ENCODE peak calls at places on chromosomes 3 and 15, in five cellular contexts. One of them, this sample, is unnamed.

GRCh38 chr3:182385356-182385755 is 407.9 kb upstream of the ATP11B start:
- DNase-seq in A549: no peak
- DNase-seq in AG10803: no peak
- DNase-seq in mesothelial cell of epicardium: no peak
- DNase-seq in endothelial cell of umbilical vein: no peak
- DNase-seq in this sample: no peak

GRCh38 chr15:58522865-58523264 is 91.1 kb downstream of the LIPC start:
- DNase-seq in A549: no peak
- DNase-seq in AG10803: no peak
- DNase-seq in mesothelial cell of epicardium: no peak
- DNase-seq in endothelial cell of umbilical vein: no peak
- DNase-seq in this sample: no peak

GRCh38 chr3:49609314-49609713 is 55.0 kb downstream of the BSN start:
- DNase-seq in A549: no peak
- DNase-seq in AG10803: no peak
- DNase-seq in mesothelial cell of epicardium: peak
- DNase-seq in endothelial cell of umbilical vein: no peak
- DNase-seq in this sample: no peak

GRCh38 chr3:8635625-8636024 is 9.0 kb downstream of the SSUH2 start:
- DNase-seq in A549: no peak
- DNase-seq in AG10803: no peak
- DNase-seq in mesothelial cell of epicardium: no peak
- DNase-seq in endothelial cell of umbilical vein: no peak
- DNase-seq in this sample: no peak

GRCh38 chr3:119652306-119653033 is 7.9 kb downstream of the POPDC2 start:
- DNase-seq in A549: no peak
- DNase-seq in AG10803: no peak
- DNase-seq in mesothelial cell of epicardium: no peak
- DNase-seq in endothelial cell of umbilical vein: no peak
- DNase-seq in this sample: no peak

GRCh38 chr3:52518723-52519444 is 14.8 kb downstream of the NT5DC2 start:
- DNase-seq in A549: no peak
- DNase-seq in AG10803: no peak
- DNase-seq in mesothelial cell of epicardium: no peak
- DNase-seq in endothelial cell of umbilical vein: no peak
- DNase-seq in this sample: no peak

GRCh38 chr15:28113426-28114113 is 14.5 kb upstream of the OCA2 start:
- DNase-seq in A549: no peak
- DNase-seq in AG10803: no peak
- DNase-seq in mesothelial cell of epicardium: no peak
- DNase-seq in endothelial cell of umbilical vein: no peak
- DNase-seq in this sample: no peak

GRCh38 chr15:31339558-31339895 is 12.9 kb downstream of the KLF13 start:
- DNase-seq in A549: no peak
- DNase-seq in AG10803: no peak
- DNase-seq in mesothelial cell of epicardium: no peak
- DNase-seq in endothelial cell of umbilical vein: no peak
- DNase-seq in this sample: no peak

GRCh38 chr3:119352863-119353527 is 58.8 kb downstream of the ARHGAP31 start:
- DNase-seq in A549: no peak
- DNase-seq in AG10803: peak
- DNase-seq in mesothelial cell of epicardium: no peak
- DNase-seq in endothelial cell of umbilical vein: peak
- DNase-seq in this sample: no peak

GRCh38 chr15:71278989-71279756 is 163.9 kb downstream of the THSD4 start:
- DNase-seq in A549: peak
- DNase-seq in AG10803: peak
- DNase-seq in mesothelial cell of epicardium: peak
- DNase-seq in endothelial cell of umbilical vein: peak
- DNase-seq in this sample: no peak

GRCh38 chr3:116288480-116288879 is 156.8 kb downstream of the LSAMP start:
- DNase-seq in A549: no peak
- DNase-seq in AG10803: peak
- DNase-seq in mesothelial cell of epicardium: no peak
- DNase-seq in endothelial cell of umbilical vein: no peak
- DNase-seq in this sample: no peak

GRCh38 chr15:40928351-40928974 is 677 bp upstream of the DLL4 start:
- DNase-seq in A549: no peak
- DNase-seq in AG10803: no peak
- DNase-seq in mesothelial cell of epicardium: no peak
- DNase-seq in endothelial cell of umbilical vein: no peak
- DNase-seq in this sample: no peak

GRCh38 chr3:160725326-160725725 is 30.7 kb upstream of the PPM1L start:
- DNase-seq in A549: no peak
- DNase-seq in AG10803: no peak
- DNase-seq in mesothelial cell of epicardium: no peak
- DNase-seq in endothelial cell of umbilical vein: no peak
- DNase-seq in this sample: no peak

GRCh38 chr3:160719710-160720109 is 36.3 kb upstream of the PPM1L start:
- DNase-seq in A549: no peak
- DNase-seq in AG10803: no peak
- DNase-seq in mesothelial cell of epicardium: no peak
- DNase-seq in endothelial cell of umbilical vein: no peak
- DNase-seq in this sample: no peak

GRCh38 chr3:160722331-160722730 is 33.7 kb upstream of the PPM1L start:
- DNase-seq in A549: no peak
- DNase-seq in AG10803: no peak
- DNase-seq in mesothelial cell of epicardium: no peak
- DNase-seq in endothelial cell of umbilical vein: no peak
- DNase-seq in this sample: no peak

GRCh38 chr3:160720123-160720746 is 35.8 kb upstream of the PPM1L start:
- DNase-seq in A549: no peak
- DNase-seq in AG10803: no peak
- DNase-seq in mesothelial cell of epicardium: no peak
- DNase-seq in endothelial cell of umbilical vein: no peak
- DNase-seq in this sample: no peak
- TF ChIP-seq CTCF in A549: no peak
- TF ChIP-seq CTCF in AG10803: no peak
- TF ChIP-seq CTCF in mesothelial cell of epicardium: no peak
- TF ChIP-seq CTCF in endothelial cell of umbilical vein: peak
- TF ChIP-seq CTCF in this sample: no peak

GRCh38 chr3:150227839-150228238 is 180.3 kb upstream of the TSC22D2 start:
- DNase-seq in A549: peak
- DNase-seq in AG10803: peak
- DNase-seq in mesothelial cell of epicardium: peak
- DNase-seq in endothelial cell of umbilical vein: peak
- DNase-seq in this sample: no peak
- TF ChIP-seq CTCF in A549: peak
- TF ChIP-seq CTCF in AG10803: peak
- TF ChIP-seq CTCF in mesothelial cell of epicardium: peak
- TF ChIP-seq CTCF in endothelial cell of umbilical vein: peak
- TF ChIP-seq CTCF in this sample: no peak

GRCh38 chr3:55899887-55900286 is 412.8 kb upstream of the WNT5A start:
- DNase-seq in A549: peak
- DNase-seq in AG10803: no peak
- DNase-seq in mesothelial cell of epicardium: no peak
- DNase-seq in endothelial cell of umbilical vein: no peak
- DNase-seq in this sample: no peak
- TF ChIP-seq CTCF in A549: peak
- TF ChIP-seq CTCF in AG10803: peak
- TF ChIP-seq CTCF in mesothelial cell of epicardium: no peak
- TF ChIP-seq CTCF in endothelial cell of umbilical vein: no peak
- TF ChIP-seq CTCF in this sample: no peak

DNA sequence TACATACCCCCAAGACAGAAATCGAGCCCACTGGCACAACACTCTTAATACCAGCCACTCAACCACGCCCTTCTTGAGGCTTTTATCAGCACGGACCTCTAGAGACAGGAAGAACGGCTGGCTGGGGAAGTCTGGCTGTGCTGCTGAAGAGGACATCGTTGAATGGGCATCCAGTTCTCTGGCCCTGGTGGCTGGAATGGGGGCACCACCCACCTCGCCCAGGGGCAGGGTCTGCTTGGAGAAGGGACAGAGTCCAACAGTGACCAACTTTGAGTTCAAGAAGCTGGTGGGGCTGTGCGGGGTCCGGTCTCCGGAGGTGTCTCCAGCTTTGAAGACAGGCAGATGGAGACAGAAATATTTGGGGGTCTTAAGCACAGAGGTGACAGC is 77.5 kb downstream of the ATP10A start:
- DNase-seq in A549: no peak
- DNase-seq in AG10803: no peak
- DNase-seq in mesothelial cell of epicardium: no peak
- DNase-seq in endothelial cell of umbilical vein: no peak
- DNase-seq in this sample: no peak
- TF ChIP-seq CTCF in A549: no peak
- TF ChIP-seq CTCF in AG10803: peak
- TF ChIP-seq CTCF in mesothelial cell of epicardium: no peak
- TF ChIP-seq CTCF in endothelial cell of umbilical vein: no peak
- TF ChIP-seq CTCF in this sample: no peak

GRCh38 chr3:157532529-157533297 is 29.5 kb upstream of the VEPH1 start:
- DNase-seq in A549: peak
- DNase-seq in AG10803: peak
- DNase-seq in mesothelial cell of epicardium: no peak
- DNase-seq in endothelial cell of umbilical vein: peak
- DNase-seq in this sample: no peak

GRCh38 chr3:157531771-157532170 is 28.6 kb upstream of the VEPH1 start:
- DNase-seq in A549: no peak
- DNase-seq in AG10803: no peak
- DNase-seq in mesothelial cell of epicardium: no peak
- DNase-seq in endothelial cell of umbilical vein: peak
- DNase-seq in this sample: no peak

GRCh38 chr3:157535667-157536066 is 32.5 kb upstream of the VEPH1 start:
- DNase-seq in A549: no peak
- DNase-seq in AG10803: no peak
- DNase-seq in mesothelial cell of epicardium: no peak
- DNase-seq in endothelial cell of umbilical vein: no peak
- DNase-seq in this sample: no peak

GRCh38 chr3:157533298-157533870 is 30.2 kb upstream of the VEPH1 start:
- DNase-seq in A549: no peak
- DNase-seq in AG10803: peak
- DNase-seq in mesothelial cell of epicardium: no peak
- DNase-seq in endothelial cell of umbilical vein: peak
- DNase-seq in this sample: no peak

DNA sequence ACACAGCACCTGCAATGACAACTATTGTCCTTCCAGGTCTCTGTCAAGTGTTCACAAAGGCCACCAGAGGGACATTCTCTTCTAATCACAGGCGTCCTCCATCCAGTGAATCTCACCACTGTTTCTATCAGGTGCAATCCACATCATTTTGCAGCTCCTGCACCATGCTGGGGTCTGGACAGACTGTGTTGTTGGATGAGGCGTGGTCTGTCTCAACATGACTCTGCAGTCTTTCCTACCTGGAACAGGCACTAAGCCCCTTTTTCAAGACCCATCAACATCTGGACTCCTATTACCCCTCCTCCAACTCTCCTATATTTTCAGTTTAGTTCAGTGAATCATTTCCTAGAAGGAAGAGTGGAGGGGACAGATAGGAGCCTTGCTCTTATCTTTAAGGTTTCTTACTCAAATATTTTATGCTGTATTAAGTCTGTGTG is 31.5 kb upstream of the VEPH1 start:
- DNase-seq in A549: no peak
- DNase-seq in AG10803: no peak
- DNase-seq in mesothelial cell of epicardium: no peak
- DNase-seq in endothelial cell of umbilical vein: peak
- DNase-seq in this sample: no peak
- TF ChIP-seq CTCF in A549: no peak
- TF ChIP-seq CTCF in AG10803: no peak
- TF ChIP-seq CTCF in mesothelial cell of epicardium: no peak
- TF ChIP-seq CTCF in endothelial cell of umbilical vein: no peak
- TF ChIP-seq CTCF in this sample: no peak

DNA sequence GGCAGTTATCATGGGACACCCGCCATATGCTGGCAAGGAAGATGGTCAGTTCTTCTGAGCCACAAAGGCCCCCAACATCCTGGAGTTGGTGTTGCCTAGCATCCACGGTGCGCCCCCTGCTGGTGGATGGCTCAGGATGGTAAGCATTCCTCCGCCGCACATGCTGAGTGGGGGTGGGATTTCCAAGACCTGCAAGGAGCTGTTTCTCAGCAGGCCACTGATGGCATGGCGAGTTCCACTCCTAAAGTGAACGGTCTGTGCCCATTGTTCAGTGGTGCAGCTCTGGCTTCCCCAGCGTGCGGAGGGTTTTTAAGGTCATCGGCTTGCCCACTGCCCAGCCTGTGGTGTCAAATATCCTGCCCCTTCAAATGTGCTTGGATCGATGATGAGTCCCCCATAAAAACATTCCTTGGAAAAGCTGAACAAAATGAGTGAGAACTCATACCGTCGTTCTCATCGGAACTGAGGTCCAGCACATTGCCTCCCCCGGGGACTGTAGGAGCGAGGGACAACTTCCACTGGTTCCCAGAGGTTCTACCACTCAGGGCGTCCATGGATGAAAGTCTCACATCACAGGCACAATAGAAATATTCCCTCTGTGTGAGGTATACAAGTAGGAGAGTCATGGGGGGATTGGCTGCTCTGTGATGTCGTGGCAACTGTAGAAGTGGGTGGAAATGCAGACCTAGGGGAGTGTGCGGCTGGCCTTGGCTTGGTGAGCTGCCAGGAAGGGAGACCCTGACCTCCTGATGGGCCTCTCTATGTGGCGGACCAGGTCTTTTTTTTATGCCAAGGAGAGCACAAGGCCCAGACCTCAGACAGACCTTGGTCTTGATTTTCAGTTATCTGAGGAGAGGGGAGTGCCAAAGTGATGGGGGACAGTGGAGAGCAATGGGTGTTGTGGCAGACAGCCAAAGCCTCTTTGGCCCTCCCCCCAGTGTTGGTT is 102.0 kb downstream of the SNRPN start:
- DNase-seq in A549: no peak
- DNase-seq in AG10803: no peak
- DNase-seq in mesothelial cell of epicardium: peak
- DNase-seq in endothelial cell of umbilical vein: no peak
- DNase-seq in this sample: no peak
- TF ChIP-seq CTCF in A549: no peak
- TF ChIP-seq CTCF in AG10803: no peak
- TF ChIP-seq CTCF in mesothelial cell of epicardium: no peak
- TF ChIP-seq CTCF in endothelial cell of umbilical vein: no peak
- TF ChIP-seq CTCF in this sample: no peak

DNA sequence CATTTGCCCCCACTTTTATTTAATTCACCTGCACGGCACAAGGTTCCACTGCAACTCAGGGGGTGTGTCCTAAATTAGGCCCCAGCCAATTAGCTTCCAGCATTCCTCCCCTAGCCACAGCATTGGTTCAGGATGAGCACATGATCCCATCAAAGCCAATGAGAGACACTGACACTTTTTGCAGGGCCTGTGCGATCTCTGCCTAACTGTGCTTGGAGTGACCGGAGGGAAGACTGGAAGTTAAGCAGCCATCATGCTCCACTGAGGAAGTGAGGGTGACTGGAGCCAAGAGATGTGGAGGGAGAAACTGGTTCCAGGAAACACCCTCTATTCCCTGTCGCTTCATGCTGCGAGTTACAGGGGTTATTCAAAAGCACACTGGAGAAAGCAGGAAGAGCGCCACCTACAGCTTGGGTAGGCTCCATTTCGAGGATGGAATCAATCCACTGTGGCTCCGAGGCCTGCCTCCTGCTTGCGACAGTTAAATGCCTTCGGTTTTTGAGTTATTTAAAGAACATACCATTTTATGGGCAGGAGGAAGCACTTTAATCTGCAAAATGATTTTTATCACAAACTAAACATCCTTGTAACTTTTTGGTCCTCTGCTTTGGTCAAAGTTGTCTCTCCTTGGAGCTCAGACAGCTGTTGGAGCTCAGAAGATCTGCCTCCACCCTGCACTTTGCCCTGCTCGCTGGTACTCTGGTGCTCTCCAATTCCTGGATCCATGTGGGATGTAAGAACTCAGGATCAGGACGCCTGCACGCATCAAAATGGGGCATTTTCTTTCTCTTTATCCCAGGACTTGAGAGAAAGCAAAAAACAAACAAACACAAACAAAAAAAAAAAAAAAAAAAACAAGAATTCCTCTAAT is 122.4 kb upstream of the WNT5A start:
- DNase-seq in A549: no peak
- DNase-seq in AG10803: no peak
- DNase-seq in mesothelial cell of epicardium: no peak
- DNase-seq in endothelial cell of umbilical vein: no peak
- DNase-seq in this sample: no peak
- TF ChIP-seq CTCF in A549: no peak
- TF ChIP-seq CTCF in AG10803: no peak
- TF ChIP-seq CTCF in mesothelial cell of epicardium: no peak
- TF ChIP-seq CTCF in endothelial cell of umbilical vein: no peak
- TF ChIP-seq CTCF in this sample: no peak